ENCODE peak calls at places on chromosomes 4 and X, in five cellular contexts. C is Caki2, M is A549, D is G401, W is posterior cingulate gyrus. F is an unnamed sample.

GRCh38 chrX:45669715-45670360 is 469.2 kb upstream of the DIPK2B start:
- DNase-seq in W (no peak), D (no peak), C (no peak), M (no peak), F (no peak)

GRCh38 chr4:63563288-63564014 is 845.8 kb downstream of the TECRL start:
- DNase-seq in W (no peak), M (peak; percentile 5), C (no peak), D (no peak), F (peak; percentile 6)

GRCh38 chr4:18033111-18034085 is 11.8 kb upstream of the LCORL start:
- DNase-seq in W (no peak), D (no peak), C (no peak), M (no peak), F (no peak)

GRCh38 chr4:79241846-79242245 is 84.0 kb downstream of the NAA11 start:
- DNase-seq in W (no peak), D (no peak), M (no peak), C (peak; percentile 35), F (no peak)

GRCh38 chr4:97662133-97662532 is 481.1 kb downstream of the STPG2 start:
- DNase-seq in M (no peak), W (no peak), C (no peak), D (no peak), F (no peak)

GRCh38 chrX:153988493-153988892 is 15.9 kb downstream of the TMEM187 start:
- DNase-seq in M (no peak), C (no peak), D (no peak), W (no peak), F (no peak)

GRCh38 chrX:9465380-9466114 is 689 bp downstream of the TBL1X start:
- DNase-seq in W (no peak), C (peak; percentile 15), M (no peak), D (peak; percentile 1), F (no peak)

GRCh38 chr4:101191302-101192098 is 155.8 kb downstream of the PPP3CA start:
- DNase-seq in W (peak; percentile 30), C (no peak), M (peak; percentile 88), D (peak; percentile 93), F (peak; percentile 81)

GRCh38 chr4:59195867-59196266 is 2004.3 kb upstream of the ADGRL3 start:
- DNase-seq in D (no peak), M (no peak), W (no peak), C (no peak), F (no peak)

GRCh38 chrX:40660381-40660780 is 13.0 kb upstream of the CXorf38 start:
- DNase-seq in W (no peak), M (no peak), C (no peak), D (no peak), F (no peak)

GRCh38 chrX:153967536-153968214 is 3.9 kb downstream of the HCFC1 start:
- DNase-seq in D (no peak), W (no peak), C (no peak), M (no peak), F (no peak)

GRCh38 chr4:22607382-22607781 is 85.4 kb upstream of the GBA3 start:
- DNase-seq in W (no peak), D (peak; percentile 4), C (peak; percentile 22), M (peak; percentile 38), F (peak; percentile 21)

GRCh38 chr4:17511950-17512795 is at the start of gene QDPR:
- DNase-seq in W (peak; percentile 79), D (peak; percentile 72), M (peak; percentile 69), C (peak; percentile 80), F (peak; percentile 89)

GRCh38 chr4:44447563-44448504 is 775 bp downstream of the KCTD8 start:
- DNase-seq in W (peak; percentile 41), D (peak; percentile 81), M (peak; percentile 10), C (no peak), F (no peak)

GRCh38 chrX:109818921-109819320 is 85.9 kb upstream of the ACSL4 start:
- DNase-seq in C (no peak), D (no peak), M (no peak), W (no peak), F (no peak)

F was measured in pons.